ENCODE peak calls at places on chromosomes 3 and 15, in nine cellular contexts. X is BE2C; M is activated T-cell treated with anti-CD3 and anti-CD28 coated beads, Interleukin-2, amount 50 U/mL, for 24 hours; O is effector CD4-positive, alpha-beta T cell; B is HCT116; K is T-helper 1 cell; Y is CD4-positive, alpha-beta memory T cell; E is substantia nigra; V is C1 segment of cervical spinal cord. I is an unnamed sample.

GRCh38 chr3:39519076-39519475 is 51.6 kb downstream of the MOBP start:
- DNase-seq in X (no peak), M (no peak), O (no peak), B (no peak), K (no peak), Y (no peak), E (no peak), V (no peak), I (no peak)

GRCh38 chr3:12190832-12191231 is 32.1 kb upstream of the TIMP4 start:
- DNase-seq in X (no peak), M (no peak), O (no peak), B (no peak), K (no peak), Y (no peak), E (no peak), V (no peak), I (no peak)

GRCh38 chr15:85571780-85572179 is 191.4 kb downstream of the AKAP13 start:
- DNase-seq in X (no peak), M (no peak), O (no peak), B (no peak), K (no peak), Y (no peak), E (no peak), V (no peak), I (no peak)

GRCh38 chr15:82111918-82112317 is 66.1 kb upstream of the MEX3B start:
- DNase-seq in X (no peak), M (no peak), O (no peak), B (no peak), K (no peak), Y (no peak), E (no peak), V (no peak), I (no peak)

GRCh38 chr3:172129868-172130751 is 90.7 kb downstream of the FNDC3B start:
- DNase-seq in X (peak), M (peak), O (peak), B (peak), K (peak), Y (peak), E (no peak), V (no peak), I (peak)

GRCh38 chr3:21059409-21059808 is 691.6 kb downstream of the ZNF385D start:
- DNase-seq in X (no peak), M (no peak), O (no peak), B (no peak), K (no peak), Y (no peak), E (no peak), V (no peak), I (no peak)

GRCh38 chr3:102248981-102249705 is 185.7 kb upstream of the ZPLD1 start:
- DNase-seq in X (no peak), M (no peak), O (no peak), B (no peak), K (no peak), Y (no peak), E (no peak), V (no peak), I (no peak)

GRCh38 chr3:71031914-71032521 is 551.5 kb downstream of the FOXP1 start:
- DNase-seq in X (no peak), M (no peak), O (no peak), B (no peak), K (no peak), Y (no peak), E (no peak), V (no peak), I (no peak)

GRCh38 chr3:4425055-4425454 is 42.0 kb downstream of the SUMF1 start:
- DNase-seq in X (no peak), M (no peak), O (no peak), B (no peak), K (no peak), Y (no peak), E (no peak), V (no peak), I (no peak)

GRCh38 chr3:115512565-115513410 is 110.5 kb upstream of the GAP43 start:
- DNase-seq in X (peak), M (peak), O (no peak), B (no peak), K (no peak), Y (peak), E (no peak), V (no peak), I (peak)

GRCh38 chr15:86247249-86247955 is 167.7 kb downstream of the AGBL1 start:
- DNase-seq in X (no peak), M (no peak), O (no peak), B (no peak), K (no peak), Y (no peak), E (no peak), V (no peak), I (no peak)

GRCh38 chr3:196513697-196514349 is 1.3 kb downstream of the SMCO1 start:
- DNase-seq in X (no peak), M (no peak), O (no peak), B (no peak), K (no peak), Y (no peak), E (no peak), V (no peak), I (no peak)

GRCh38 chr3:195911946-195912270 is 3.6 kb upstream of the TNK2 start:
- DNase-seq in X (no peak), M (no peak), O (no peak), B (no peak), K (no peak), Y (no peak), E (no peak), V (no peak), I (peak)

GRCh38 chr3:156601497-156601896 is 46.6 kb upstream of the SSR3 start:
- DNase-seq in X (no peak), M (no peak), O (no peak), B (no peak), K (no peak), Y (no peak), E (no peak), V (no peak), I (peak)

I was measured in H4.